ENCODE peak calls at places on chromosomes 6 and 20, in eight cellular contexts. Z is NCI-H748 treated with DMSO at 0.1 percent for 48 hours, P is activated gamma-delta T cell, E is anterior cingulate cortex, A is right cardiac atrium, R is GM12865, T is BJ, I is pancreas. F is an unnamed sample.

GRCh38 chr6:159691133-159691962 is 1.7 kb downstream of the SOD2 start:
- DNase-seq in Z (peak), P (no peak), E (no peak), A (no peak), R (peak), T (peak), I (no peak), F (peak)

GRCh38 chr6:141107562-141108160 is 1025.1 kb upstream of the GJE1 start:
- DNase-seq in Z (no peak), P (no peak), E (no peak), A (no peak), R (peak), T (no peak), I (no peak), F (peak)

GRCh38 chr6:42692151-42692911 is 30.1 kb downstream of the PRPH2 start:
- DNase-seq in Z (no peak), P (no peak), E (no peak), A (no peak), R (no peak), T (no peak), I (no peak), F (peak)

GRCh38 chr20:18004389-18005031 is 35.7 kb downstream of the MGME1 start:
- DNase-seq in Z (no peak), P (no peak), E (no peak), A (no peak), R (no peak), T (no peak), I (no peak), F (peak)

GRCh38 chr6:137698636-137699035 is 168.4 kb upstream of the TNFAIP3 start:
- DNase-seq in Z (no peak), P (no peak), E (peak), A (peak), R (no peak), T (no peak), I (no peak), F (no peak)

GRCh38 chr20:53809242-53809641 is 215.6 kb upstream of the ZNF217 start:
- DNase-seq in Z (no peak), P (no peak), E (no peak), A (no peak), R (no peak), T (no peak), I (no peak), F (peak)

GRCh38 chr6:43143235-43144124 is 27.6 kb upstream of the SRF start:
- DNase-seq in Z (peak), P (peak), E (peak), A (peak), R (peak), T (peak), I (peak), F (peak)

GRCh38 chr6:112196290-112196689 is 58.1 kb downstream of the LAMA4 start:
- DNase-seq in Z (no peak), P (no peak), E (no peak), A (no peak), R (no peak), T (no peak), I (no peak), F (no peak)

GRCh38 chr20:46640536-46641311 is 10.5 kb downstream of the SLC13A3 start:
- DNase-seq in Z (no peak), P (no peak), E (no peak), A (no peak), R (no peak), T (no peak), I (no peak), F (no peak)

GRCh38 chr6:157322792-157323113 is 566 bp downstream of the TMEM242 start:
- DNase-seq in Z (no peak), P (no peak), E (no peak), A (no peak), R (no peak), T (no peak), I (no peak), F (no peak)

GRCh38 chr6:45554596-45554995 is 176.9 kb upstream of the SUPT3H start:
- DNase-seq in Z (no peak), P (no peak), E (no peak), A (no peak), R (no peak), T (no peak), I (no peak), F (no peak)

GRCh38 chr20:7856756-7857155 is 83.5 kb downstream of the HAO1 start:
- DNase-seq in Z (no peak), P (no peak), E (no peak), A (no peak), R (no peak), T (no peak), I (no peak), F (peak)

GRCh38 chr20:37622728-37623127 is 71.1 kb upstream of the CTNNBL1 start:
- DNase-seq in Z (no peak), P (no peak), E (no peak), A (no peak), R (no peak), T (no peak), I (no peak), F (no peak)

GRCh38 chr6:22043284-22043962 is 253.4 kb downstream of the PRL start:
- DNase-seq in Z (no peak), P (no peak), E (no peak), A (peak), R (no peak), T (no peak), I (no peak), F (peak)

GRCh38 chr6:38012573-38012972 is 193.0 kb downstream of the ZFAND3 start:
- DNase-seq in Z (peak), P (no peak), E (no peak), A (peak), R (peak), T (no peak), I (no peak), F (peak)

GRCh38 chr20:63085087-63085861 is 78.5 kb upstream of the BHLHE23 start:
- DNase-seq in Z (no peak), P (no peak), E (no peak), A (peak), R (no peak), T (no peak), I (peak), F (no peak)

GRCh38 chr6:74873911-74874310 is 331.9 kb downstream of the COL12A1 start:
- DNase-seq in Z (no peak), P (no peak), E (no peak), A (no peak), R (no peak), T (no peak), I (no peak), F (no peak)

GRCh38 chr6:108559884-108560462 is 744 bp upstream of the FOXO3 start:
- DNase-seq in Z (peak), P (peak), E (peak), A (peak), R (no peak), T (no peak), I (peak), F (peak)

GRCh38 chr6:157860505-157860991 is 37.5 kb downstream of the SNX9 start:
- DNase-seq in Z (no peak), P (no peak), E (no peak), A (no peak), R (no peak), T (no peak), I (no peak), F (peak)

GRCh38 chr6:18551228-18551627 is 164.1 kb downstream of the RNF144B start:
- DNase-seq in Z (no peak), P (no peak), E (no peak), A (no peak), R (no peak), T (peak), I (no peak), F (no peak)

GRCh38 chr6:75526502-75527127 is 33.0 kb upstream of the FILIP1 start:
- DNase-seq in Z (peak), P (no peak), E (peak), A (peak), R (peak), T (no peak), I (no peak), F (peak)

GRCh38 chr20:49381558-49382493 is 100.6 kb downstream of the KCNB1 start:
- DNase-seq in Z (no peak), P (no peak), E (peak), A (peak), R (no peak), T (no peak), I (peak), F (peak)

GRCh38 chr20:45292343-45292742 is 14.3 kb upstream of the RBPJL start:
- DNase-seq in Z (no peak), P (no peak), E (no peak), A (no peak), R (no peak), T (no peak), I (no peak), F (no peak)

GRCh38 chr20:53702617-53703016 is 109.0 kb upstream of the ZNF217 start:
- DNase-seq in Z (no peak), P (no peak), E (no peak), A (no peak), R (no peak), T (no peak), I (no peak), F (no peak)

GRCh38 chr6:164113637-164114036 is 699.1 kb downstream of the QKI start:
- DNase-seq in Z (no peak), P (no peak), E (no peak), A (no peak), R (no peak), T (no peak), I (no peak), F (no peak)

GRCh38 chr20:41361757-41362747 is 4.6 kb downstream of the EMILIN3 start:
- DNase-seq in Z (no peak), P (no peak), E (no peak), A (peak), R (no peak), T (no peak), I (no peak), F (peak)

GRCh38 chr20:45328451-45328850 is 19.8 kb downstream of the SDC4 start:
- DNase-seq in Z (no peak), P (no peak), E (no peak), A (no peak), R (no peak), T (no peak), I (no peak), F (no peak)

GRCh38 chr20:39861381-39861780 is 827.7 kb downstream of the MAFB start:
- DNase-seq in Z (peak), P (no peak), E (no peak), A (no peak), R (no peak), T (no peak), I (no peak), F (peak)

GRCh38 chr20:20369353-20370086 is 1.6 kb downstream of the INSM1 start:
- DNase-seq in Z (peak), P (no peak), E (no peak), A (no peak), R (peak), T (no peak), I (peak), F (peak)

GRCh38 chr20:18092890-18093289 is 35.2 kb upstream of the OVOL2 start:
- DNase-seq in Z (no peak), P (no peak), E (no peak), A (no peak), R (no peak), T (no peak), I (no peak), F (no peak)

GRCh38 chr6:79375635-79376425 is 141.3 kb upstream of the HMGN3 start:
- DNase-seq in Z (no peak), P (no peak), E (no peak), A (no peak), R (no peak), T (no peak), I (no peak), F (peak)

GRCh38 chr20:607476-607875 is 2.6 kb downstream of the TCF15 start:
- DNase-seq in Z (no peak), P (no peak), E (no peak), A (no peak), R (no peak), T (no peak), I (no peak), F (no peak)

GRCh38 chr6:14841901-14842421 is 403.9 kb upstream of the JARID2 start:
- DNase-seq in Z (no peak), P (no peak), E (no peak), A (no peak), R (no peak), T (peak), I (no peak), F (peak)

GRCh38 chr6:35972471-35972985 is 51.6 kb upstream of the SRPK1 start:
- DNase-seq in Z (no peak), P (no peak), E (no peak), A (no peak), R (no peak), T (no peak), I (no peak), F (peak)

GRCh38 chr20:36585410-36586125 is 12.2 kb downstream of the TGIF2 start:
- DNase-seq in Z (no peak), P (no peak), E (no peak), A (no peak), R (no peak), T (no peak), I (no peak), F (peak)

GRCh38 chr6:129411092-129411491 is 298.9 kb downstream of the ARHGAP18 start:
- DNase-seq in Z (no peak), P (no peak), E (no peak), A (no peak), R (no peak), T (no peak), I (no peak), F (no peak)